ENCODE peak calls at places on chromosomes 11 and 22, in five cellular contexts. C is upper lobe of left lung, E is HL-60, S is progenitor cell of endocrine pancreas, H is IMR-90. B is an unnamed sample.
A peak's percentile ranks its signal among the peaks of the same experiment; 100 is the strongest.

GRCh38 chr11:65498042-65498726 is 661 bp upstream of the MALAT1 start:
- DNase-seq in C (peak; percentile 84), E (peak; percentile 77), S (no peak), H (peak; percentile 68), B (no peak)

GRCh38 chr11:3375552-3375951 is 3.4 kb downstream of the ZNF195 start:
- DNase-seq in C (no peak), E (no peak), S (no peak), H (no peak), B (no peak)

GRCh38 chr11:118304227-118304808 is at the start of gene CD3E:
- DNase-seq in C (no peak), E (peak; percentile 13), S (no peak), H (no peak), B (no peak)

GRCh38 chr22:46149493-46149997 is 781 bp upstream of the PPARA start:
- DNase-seq in C (peak; percentile 90), E (peak; percentile 29), S (no peak), H (no peak), B (no peak)

GRCh38 chr11:22927793-22928192 is 67.5 kb upstream of the CCDC179 start:
- DNase-seq in C (no peak), E (no peak), S (no peak), H (no peak), B (no peak)

GRCh38 chr11:6900327-6900999 is 8.2 kb upstream of the OR2D2 start:
- DNase-seq in C (no peak), E (no peak), S (no peak), H (peak; percentile 8), B (no peak)

GRCh38 chr11:32312865-32313403 is 122.4 kb downstream of the WT1 start:
- DNase-seq in C (no peak), E (peak; percentile 55), S (no peak), H (peak; percentile 52), B (no peak)

GRCh38 chr11:79021601-79022000 is 419.2 kb downstream of the TENM4 start:
- DNase-seq in C (no peak), E (no peak), S (no peak), H (peak; percentile 22), B (no peak)

GRCh38 chr11:74468058-74468457 is 709 bp upstream of the KCNE3 start:
- DNase-seq in C (no peak), E (no peak), S (no peak), H (no peak), B (no peak)

GRCh38 chr11:9330387-9331384 is 16.3 kb upstream of the TMEM41B start:
- DNase-seq in C (no peak), E (no peak), S (no peak), H (peak; percentile 57), B (no peak)

GRCh38 chr22:35914665-35915476 is 113.8 kb downstream of the RBFOX2 start:
- DNase-seq in C (no peak), E (no peak), S (peak; percentile 50), H (peak; percentile 91), B (no peak)

GRCh38 chr11:31819533-31820437 is 8.7 kb upstream of the PAX6 start:
- DNase-seq in C (peak; percentile 76), E (no peak), S (no peak), H (no peak), B (no peak)

GRCh38 chr11:102010776-102011500 is 36.3 kb upstream of the CFAP300 start:
- DNase-seq in C (no peak), E (no peak), S (no peak), H (peak; percentile 82), B (no peak)

GRCh38 chr11:73551697-73552096 is 46.2 kb downstream of the FAM168A start:
- DNase-seq in C (no peak), E (no peak), S (no peak), H (no peak), B (no peak)

GRCh38 chr11:19670030-19670761 is 42.4 kb upstream of the NAV2 start:
- DNase-seq in C (no peak), E (no peak), S (no peak), H (peak; percentile 28), B (no peak)

GRCh38 chr22:26367402-26368245 is 61.4 kb upstream of the ASPHD2 start:
- DNase-seq in C (no peak), E (peak; percentile 41), S (peak; percentile 28), H (peak; percentile 20), B (no peak)

GRCh38 chr11:96127596-96127959 is 203.7 kb upstream of the MTMR2 start:
- DNase-seq in C (no peak), E (no peak), S (no peak), H (no peak), B (no peak)

GRCh38 chr22:19903031-19903430 is 38.5 kb upstream of the COMT start:
- DNase-seq in C (no peak), E (no peak), S (no peak), H (no peak), B (no peak)

GRCh38 chr11:908273-908672 is 2.3 kb downstream of the CHID1 start:
- DNase-seq in C (no peak), E (no peak), S (no peak), H (no peak), B (no peak)

GRCh38 chr11:19933132-19933735 is 220.6 kb downstream of the NAV2 start:
- DNase-seq in C (peak; percentile 44), E (no peak), S (no peak), H (no peak), B (no peak)

GRCh38 chr11:128714881-128715280 is 21.0 kb downstream of the FLI1 start:
- DNase-seq in C (no peak), E (no peak), S (no peak), H (peak; percentile 97), B (no peak)

GRCh38 chr11:10488581-10489443 is 33.7 kb downstream of the AMPD3 start:
- DNase-seq in C (no peak), E (no peak), S (no peak), H (no peak), B (no peak)

GRCh38 chr22:45923812-45924211 is 53.1 kb downstream of the WNT7B start:
- DNase-seq in C (peak; percentile 81), E (no peak), S (peak; percentile 67), H (no peak), B (no peak)

GRCh38 chr11:63937713-63938480 is 905 bp upstream of the NAA40 start:
- DNase-seq in C (no peak), E (peak; percentile 24), S (no peak), H (no peak), B (no peak)

GRCh38 chr11:119590651-119591308 is 138.2 kb downstream of the NECTIN1 start:
- DNase-seq in C (no peak), E (no peak), S (no peak), H (no peak), B (no peak)

GRCh38 chr11:8631395-8632110 is 37.5 kb upstream of the STK33 start:
- DNase-seq in C (no peak), E (no peak), S (no peak), H (peak; percentile 93), B (no peak)

GRCh38 chr11:69541501-69542313 is 60.2 kb downstream of the LINC01488 start:
- DNase-seq in C (no peak), E (no peak), S (no peak), H (peak; percentile 43), B (no peak)

GRCh38 chr11:4493480-4493818 is 11.0 kb downstream of the OR52K1 start:
- DNase-seq in C (no peak), E (no peak), S (no peak), H (no peak), B (no peak)
- TF ChIP-seq CTCF in C (no peak), E (no peak), S (no peak), H (no peak), B (no peak)

GRCh38 chr22:30946354-30946753 is 22.2 kb downstream of the MORC2 start:
- DNase-seq in C (no peak), E (no peak), S (no peak), H (no peak), B (no peak)

GRCh38 chr22:30948930-30949342 is 19.6 kb downstream of the MORC2 start:
- DNase-seq in C (no peak), E (no peak), S (no peak), H (peak; percentile 72), B (no peak)

GRCh38 chr22:30945653-30946052 is 22.9 kb downstream of the MORC2 start:
- DNase-seq in C (no peak), E (no peak), S (no peak), H (no peak), B (no peak)

GRCh38 chr22:30947821-30948454 is 20.6 kb downstream of the MORC2 start:
- DNase-seq in C (no peak), E (no peak), S (no peak), H (peak; percentile 70), B (no peak)

GRCh38 chr22:30947163-30947820 is 21.3 kb downstream of the MORC2 start:
- DNase-seq in C (no peak), E (no peak), S (no peak), H (no peak), B (no peak)
- TF ChIP-seq CTCF in C (no peak), E (no peak), S (no peak), H (no peak), B (peak; percentile 43)

GRCh38 chr22:43541462-43542407 is 129.9 kb downstream of the MPPED1 start:
- DNase-seq in C (no peak), E (no peak), S (no peak), H (no peak), B (no peak)

GRCh38 chr22:43542681-43543521 is 131.1 kb downstream of the MPPED1 start:
- DNase-seq in C (no peak), E (no peak), S (no peak), H (no peak), B (no peak)

GRCh38 chr22:43539572-43540533 is 128.0 kb downstream of the MPPED1 start:
- DNase-seq in C (no peak), E (no peak), S (no peak), H (no peak), B (no peak)

GRCh38 chr22:43541022-43541421 is 129.2 kb downstream of the MPPED1 start:
- DNase-seq in C (no peak), E (no peak), S (no peak), H (no peak), B (no peak)

DNA sequence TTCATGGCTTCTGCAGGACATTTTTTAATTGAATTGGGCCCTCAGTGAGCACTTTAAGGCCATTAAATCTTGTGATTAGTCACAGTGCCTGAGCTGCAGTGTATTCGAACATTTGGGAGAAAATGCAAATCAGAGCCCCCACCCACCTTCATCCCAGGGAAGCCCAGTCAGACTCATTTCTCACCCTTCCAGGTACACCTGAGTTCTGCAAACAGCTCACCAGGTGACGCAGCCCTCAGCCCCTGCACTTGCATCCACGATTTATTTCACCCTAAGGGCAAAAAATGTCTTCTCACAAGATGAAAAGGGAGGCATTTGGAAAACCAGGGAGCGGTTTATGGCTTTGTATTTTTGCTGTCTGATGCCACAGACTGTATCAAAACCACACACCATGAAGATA is 128.8 kb downstream of the MPPED1 start:
- DNase-seq in C (no peak), E (no peak), S (no peak), H (no peak), B (no peak)
- TF ChIP-seq CTCF in C (no peak), E (no peak), S (no peak), H (no peak), B (no peak)

GRCh38 chr11:76185511-76185910 is 20.8 kb downstream of the WNT11 start:
- DNase-seq in C (no peak), E (no peak), S (no peak), H (no peak), B (no peak)

GRCh38 chr11:76177250-76177686 is 29.0 kb downstream of the WNT11 start:
- DNase-seq in C (no peak), E (no peak), S (no peak), H (no peak), B (no peak)

GRCh38 chr11:76184551-76184993 is 21.7 kb downstream of the WNT11 start:
- DNase-seq in C (no peak), E (no peak), S (no peak), H (peak; percentile 15), B (no peak)

GRCh38 chr11:76179147-76179546 is 27.2 kb downstream of the WNT11 start:
- DNase-seq in C (no peak), E (no peak), S (no peak), H (no peak), B (no peak)

GRCh38 chr11:76181371-76181770 is 24.9 kb downstream of the WNT11 start:
- DNase-seq in C (no peak), E (no peak), S (no peak), H (no peak), B (no peak)
- TF ChIP-seq CTCF in C (no peak), E (no peak), S (no peak), H (no peak), B (no peak)

B was measured in D721Med.